ENCODE peak calls at places on chromosomes 1 and 21, in nine cellular contexts. P is neural progenitor cell, U is neural crest cell, D is T1000, Y is left cardiac atrium, S is sciatic nerve, K is psoas muscle, T is NCI-H2029 treated with DMSO at 0.1 percent for 48 hours, G is NCI-H1694 treated with DMSO at 0.1 percent for 48 hours. J is an unnamed sample.

GRCh38 chr1:32749726-32750224 is 47.2 kb upstream of the SYNC start:
- DNase-seq in T (no peak), K (no peak), U (no peak), Y (no peak), S (no peak), D (no peak), G (no peak), P (no peak), J (no peak)

GRCh38 chr1:83799474-83800085 is 199.4 kb downstream of the TTLL7 start:
- DNase-seq in T (peak; percentile 68), P (no peak), S (no peak), G (peak; percentile 14), U (no peak), Y (no peak), K (no peak), D (no peak), J (no peak)

GRCh38 chr1:1573843-1574720 is 581 bp downstream of the SSU72 start:
- DNase-seq in K (peak; percentile 72), G (peak; percentile 54), Y (peak; percentile 70), U (peak; percentile 56), P (peak; percentile 91), S (peak; percentile 78), T (no peak), D (peak; percentile 84), J (no peak)

GRCh38 chr21:32311621-32312020 is 13.0 kb downstream of the MRAP start:
- DNase-seq in T (no peak), G (no peak), Y (no peak), U (no peak), S (no peak), D (no peak), P (no peak), K (no peak), J (no peak)

GRCh38 chr1:29576510-29576909 is 340.2 kb downstream of the PTPRU start:
- DNase-seq in G (no peak), P (no peak), U (no peak), S (no peak), T (no peak), Y (no peak), D (no peak), K (no peak), J (no peak)

GRCh38 chr1:181588631-181589030 is 105.3 kb downstream of the CACNA1E start:
- DNase-seq in G (no peak), T (no peak), S (no peak), Y (no peak), P (no peak), D (no peak), U (no peak), K (no peak), J (no peak)

GRCh38 chr1:20936216-20936615 is 149.1 kb upstream of the HP1BP3 start:
- DNase-seq in U (no peak), D (no peak), K (no peak), G (no peak), P (peak; percentile 10), Y (no peak), S (no peak), T (no peak), J (no peak)

GRCh38 chr1:7382971-7383370 is 388.1 kb upstream of the VAMP3 start:
- DNase-seq in T (no peak), K (no peak), P (no peak), D (no peak), G (no peak), Y (no peak), U (no peak), S (no peak), J (no peak)

GRCh38 chr1:55827350-55827749 is 612.2 kb upstream of the USP24 start:
- DNase-seq in P (no peak), S (no peak), D (peak; percentile 48), T (no peak), Y (peak; percentile 42), U (no peak), K (peak; percentile 18), G (no peak), J (no peak)

GRCh38 chr1:18907914-18908845 is 5.8 kb upstream of the ALDH4A1 start:
- DNase-seq in U (no peak), K (no peak), T (no peak), G (no peak), P (peak; percentile 35), D (no peak), S (no peak), Y (peak; percentile 47), J (peak; percentile 81)

GRCh38 chr1:33383974-33384767 is 46.7 kb downstream of the PHC2 start:
- DNase-seq in D (no peak), Y (no peak), G (no peak), T (no peak), U (no peak), P (no peak), K (no peak), S (peak; percentile 64), J (no peak)

GRCh38 chr21:42941696-42942085 is 16.3 kb upstream of the ERVH48-1 start:
- DNase-seq in U (no peak), G (no peak), S (no peak), T (no peak), K (no peak), D (no peak), P (no peak), Y (no peak), J (no peak)

GRCh38 chr1:202576816-202577215 is 133.4 kb downstream of the SYT2 start:
- DNase-seq in K (no peak), S (no peak), T (no peak), G (no peak), D (no peak), P (no peak), U (no peak), Y (no peak), J (no peak)

GRCh38 chr21:26845750-26846035 is 484 bp upstream of the ADAMTS1 start:
- DNase-seq in S (no peak), Y (no peak), G (no peak), T (no peak), P (no peak), K (no peak), D (no peak), U (no peak), J (no peak)

GRCh38 chr1:46549697-46550681 is 1.5 kb downstream of the KNCN start:
- DNase-seq in U (peak; percentile 28), K (no peak), G (peak; percentile 55), Y (peak; percentile 22), D (no peak), T (no peak), P (peak; percentile 58), S (no peak), J (peak; percentile 34)

GRCh38 chr1:90716552-90717355 is at the start of gene BARHL2:
- DNase-seq in G (no peak), P (peak; percentile 60), D (no peak), S (no peak), K (no peak), U (no peak), Y (no peak), T (no peak), J (no peak)

GRCh38 chr1:63124666-63125191 is 197.6 kb upstream of the FOXD3 start:
- DNase-seq in K (no peak), G (no peak), S (no peak), P (no peak), T (no peak), U (no peak), D (no peak), Y (no peak), J (no peak)

GRCh38 chr21:34579411-34579810 is 35.5 kb downstream of the RCAN1 start:
- DNase-seq in G (no peak), D (peak; percentile 13), K (no peak), P (no peak), T (no peak), U (no peak), Y (no peak), S (no peak), J (no peak)

GRCh38 chr1:230807551-230808267 is 60.5 kb downstream of the CAPN9 start:
- DNase-seq in S (peak; percentile 30), Y (no peak), K (no peak), U (no peak), P (no peak), G (no peak), D (no peak), T (no peak), J (no peak)

GRCh38 chr1:61186753-61187152 is 104.4 kb downstream of the NFIA start:
- DNase-seq in T (no peak), U (no peak), G (peak; percentile 76), Y (no peak), S (no peak), D (no peak), K (no peak), P (no peak), J (no peak)

GRCh38 chr1:155471891-155472290 is 90.7 kb downstream of the ASH1L start:
- DNase-seq in U (no peak), Y (no peak), D (no peak), G (no peak), P (no peak), K (no peak), S (no peak), T (no peak), J (no peak)

GRCh38 chr1:154589780-154590179 is 18.2 kb downstream of the ADAR start:
- DNase-seq in K (no peak), D (no peak), S (no peak), P (no peak), G (no peak), Y (no peak), T (no peak), U (no peak), J (no peak)

GRCh38 chr1:66542811-66543767 is 9.1 kb downstream of the SGIP1 start:
- DNase-seq in T (peak; percentile 99), G (no peak), S (no peak), K (peak; percentile 29), U (no peak), D (peak; percentile 46), P (no peak), Y (peak; percentile 68), J (peak; percentile 70)

GRCh38 chr1:204321665-204322064 is 38.1 kb downstream of the PLEKHA6 start:
- DNase-seq in T (no peak), P (no peak), U (no peak), K (no peak), S (no peak), G (no peak), D (no peak), Y (no peak), J (no peak)

GRCh38 chr1:50950396-50950795 is 9.7 kb downstream of the FAF1 start:
- DNase-seq in G (no peak), S (no peak), T (no peak), D (no peak), Y (no peak), K (no peak), P (no peak), U (no peak), J (no peak)

GRCh38 chr1:179226749-179227148 is 2.7 kb downstream of the ABL2 start:
- DNase-seq in S (no peak), Y (no peak), P (no peak), G (no peak), D (no peak), U (no peak), T (no peak), K (no peak), J (no peak)

GRCh38 chr1:151760597-151761385 is 2.5 kb downstream of the MRPL9 start:
- DNase-seq in S (no peak), D (no peak), K (no peak), T (no peak), Y (no peak), G (no peak), P (no peak), U (no peak), J (no peak)

J was measured in Right ventricle myocardium inferior.